ENCODE peak calls at places on chromosomes 4 and X, in six cellular contexts. B is thyroid gland, Q is heart left ventricle, P is psoas muscle, O is Peyer's patch, L is body of pancreas. N is an unnamed sample. For H3K4me1, the result is how much of the 10 kb centered on the place peaks cover.

GRCh38 chr4:83828601-83829000 is 292.7 kb downstream of the GPAT3 start:
- DNase-seq in P (no peak), L (no peak), B (no peak), Q (no peak), O (no peak), N (no peak)

GRCh38 chr4:28490669-28491068 is 1630.0 kb downstream of the STIM2 start:
- DNase-seq in Q (no peak), P (no peak), O (no peak), B (no peak), L (no peak), N (no peak)

GRCh38 chr4:177185151-177185550 is 124.5 kb upstream of the NEIL3 start:
- DNase-seq in B (no peak), P (no peak), Q (no peak), L (no peak), O (no peak), N (no peak)

GRCh38 chr4:2939383-2940243 is 23.6 kb downstream of the NOP14 start:
- DNase-seq in P (peak), B (no peak), L (no peak), O (no peak), Q (no peak), N (no peak)

GRCh38 chrX:45771560-45772340 is 571.1 kb upstream of the DIPK2B start:
- DNase-seq in L (no peak), Q (no peak), O (peak), B (no peak), P (no peak), N (peak)

GRCh38 chrX:12702509-12703091 is 88.6 kb upstream of the PRPS2 start:
- DNase-seq in O (no peak), Q (no peak), P (no peak), B (no peak), L (peak), N (no peak)

GRCh38 chr4:158268553-158268952 is 58.3 kb downstream of the TMEM144 start:
- DNase-seq in O (no peak), Q (no peak), L (no peak), B (no peak), P (no peak), N (no peak)

GRCh38 chr4:133812236-133812635 is 389.4 kb downstream of the PABPC4L start:
- DNase-seq in L (no peak), P (no peak), Q (no peak), O (no peak), B (no peak), N (no peak)

GRCh38 chrX:2342878-2343277 is 157.9 kb downstream of the DHRSX start:
- DNase-seq in B (no peak), Q (no peak), L (no peak), O (no peak), P (no peak), N (no peak)

GRCh38 chr4:100519205-100519604 is 1.4 kb upstream of the EMCN start:
- DNase-seq in P (no peak), L (no peak), O (no peak), B (no peak), Q (no peak), N (no peak)

GRCh38 chrX:102746134-102746584 is 25.6 kb downstream of the GPRASP3 start:
- DNase-seq in B (peak), O (no peak), Q (peak), P (peak), L (peak), N (peak)

GRCh38 chrX:109952050-109952449 is 50.9 kb upstream of the TMEM164 start:
- DNase-seq in Q (no peak), O (no peak), P (no peak), B (peak), L (no peak), N (no peak)

GRCh38 chr4:146637853-146638800 is 566 bp upstream of the POU4F2 start:
- DNase-seq in P (no peak), L (no peak), O (no peak), B (no peak), Q (no peak), N (peak)

GRCh38 chr4:2436301-2436700 is 17.5 kb downstream of the CFAP99 start:
- DNase-seq in B (no peak), O (no peak), L (no peak), Q (no peak), P (no peak), N (no peak)

GRCh38 chr4:99633772-99634171 is 23.9 kb downstream of the C4orf54 start:
- DNase-seq in Q (no peak), L (no peak), O (no peak), B (no peak), P (no peak), N (no peak)

GRCh38 chr4:40199999-40200880 is 3.4 kb downstream of the RHOH start:
- DNase-seq in P (no peak), B (no peak), Q (no peak), L (peak), O (peak), N (no peak)

GRCh38 chrX:24427747-24428019 is 37.4 kb upstream of the PDK3 start:
- DNase-seq in P (no peak), Q (no peak), B (no peak), L (no peak), O (no peak), N (no peak)

GRCh38 chr4:109930469-109930868 is 17.8 kb downstream of the EGF start:
- DNase-seq in B (no peak), Q (no peak), P (no peak), O (no peak), L (peak), N (no peak)

GRCh38 chr4:1041147-1041935 is 29.9 kb downstream of the FGFRL1 start:
- DNase-seq in Q (no peak), P (no peak), B (peak), O (no peak), L (no peak), N (no peak)
- H3K4me3 ChIP-seq in Q (no peak), P (no peak), B (no peak), O (no peak), L (no peak), N (peak)

DNA sequence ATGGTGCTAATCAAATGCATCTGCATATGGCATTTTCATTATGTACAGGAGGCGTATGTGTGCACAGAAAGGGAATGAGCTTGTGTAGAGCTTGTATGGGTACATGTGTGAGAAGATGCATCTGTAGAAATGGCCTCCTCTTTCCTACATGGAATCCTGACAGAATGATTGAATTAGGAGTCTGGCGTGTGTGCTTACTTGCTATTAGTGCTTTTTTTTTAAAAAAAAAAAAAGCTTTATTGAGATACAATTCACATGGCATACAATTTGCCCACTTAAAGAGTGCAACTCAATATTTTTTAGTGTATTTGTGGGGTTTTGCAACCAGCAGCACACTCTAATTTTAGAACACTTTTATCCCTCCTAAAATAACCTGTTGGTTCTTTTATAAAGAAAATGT is 66.1 kb downstream of the TMEM131L start:
- DNase-seq in B (no peak), O (no peak), Q (no peak), L (no peak), P (no peak), N (no peak)
- H3K4me1 ChIP-seq in B (under half), O (under half), Q (under half), L (half or more), P (half or more), N (half or more)

DNA sequence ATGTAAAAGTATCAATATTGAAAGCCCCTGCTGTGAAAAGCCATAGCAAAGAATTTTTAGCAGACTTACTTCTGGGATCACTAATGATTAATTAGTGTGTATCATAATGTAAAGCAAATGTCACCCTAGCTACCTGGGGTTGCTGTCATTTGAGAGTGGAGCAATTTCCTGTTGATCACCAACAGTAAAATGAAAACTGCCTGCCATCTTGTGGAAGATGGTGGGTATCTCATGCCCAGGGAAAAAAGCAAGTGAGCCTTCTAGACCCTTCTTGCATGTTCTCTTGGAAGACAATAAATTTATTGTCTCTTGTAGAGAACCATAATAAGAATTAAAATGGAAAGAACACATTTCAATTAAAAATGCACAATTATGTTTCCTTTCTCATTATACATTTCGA is 360.2 kb downstream of the ZIC3 start:
- DNase-seq in O (no peak), P (no peak), L (no peak), Q (no peak), B (no peak), N (no peak)
- TF ChIP-seq CTCF in O (no peak), P (peak), L (peak), Q (no peak), B (no peak), N (no peak)

DNA sequence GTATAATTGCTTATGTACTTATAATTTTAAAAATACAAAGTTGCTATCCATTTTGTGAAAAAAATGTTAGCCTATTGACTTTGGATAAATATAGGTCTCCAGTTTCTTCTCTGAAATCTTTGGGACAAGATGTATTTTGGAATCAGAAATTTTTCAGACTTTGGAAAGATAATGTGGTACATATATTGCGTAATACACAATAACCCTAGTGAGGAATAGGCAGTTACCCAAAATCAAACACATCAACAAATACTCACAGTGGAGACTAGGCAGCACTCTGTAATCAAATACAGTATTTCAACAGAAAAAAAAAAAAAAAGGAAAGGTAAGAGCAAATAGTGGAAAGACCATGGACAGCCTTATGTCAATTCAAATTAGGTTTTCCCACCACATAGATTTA is 796.8 kb downstream of the ADGRL3 start:
- DNase-seq in L (no peak), O (no peak), B (no peak), P (no peak), Q (no peak), N (no peak)
- H3K4me3 ChIP-seq in L (no peak), O (no peak), B (no peak), P (no peak), Q (no peak), N (no peak)

DNA sequence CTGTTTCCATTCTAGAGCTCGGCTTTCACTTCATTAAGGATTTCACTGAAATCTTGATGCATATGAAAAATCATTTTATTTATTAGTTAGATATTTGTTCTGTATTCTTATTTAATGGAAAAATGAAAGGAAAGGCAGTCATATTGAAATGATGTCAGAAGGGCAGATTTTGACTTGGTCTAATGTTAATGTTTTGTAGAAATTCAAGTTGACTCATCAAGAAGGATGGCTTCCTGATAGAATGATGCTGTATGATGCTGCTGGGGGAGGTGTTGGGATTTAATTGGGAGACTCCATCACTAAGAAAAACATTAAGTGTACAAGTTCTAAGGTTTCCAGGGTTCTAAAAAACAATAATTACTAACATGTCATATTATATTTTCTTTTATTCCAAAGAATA is 204.8 kb downstream of the PDGFC start:
- DNase-seq in P (no peak), Q (no peak), B (no peak), O (no peak), L (no peak), N (no peak)
- H3K4me1 ChIP-seq in P (under half), Q (under half), B (under half), O (under half), L (under half), N (under half)